ENCODE peak calls at places on chromosomes 12 and 14, in four cellular contexts. One of them, this sample, is unnamed.

GRCh38 chr12:89424846-89425245 is 72.5 kb upstream of the DUSP6 start:
- DNase-seq in nephron progenitor cell: no peak
- DNase-seq in mesothelial cell of epicardium: no peak
- DNase-seq in lower leg skin: no peak
- DNase-seq in this sample: no peak

GRCh38 chr12:122097641-122098364 is 19.2 kb downstream of the MLXIP start:
- DNase-seq in nephron progenitor cell: no peak
- DNase-seq in mesothelial cell of epicardium: no peak
- DNase-seq in lower leg skin: no peak
- DNase-seq in this sample: no peak

GRCh38 chr12:98743362-98743953 is 98.4 kb downstream of the APAF1 start:
- DNase-seq in nephron progenitor cell: peak
- DNase-seq in mesothelial cell of epicardium: no peak
- DNase-seq in lower leg skin: no peak
- DNase-seq in this sample: no peak

GRCh38 chr12:106170285-106170684 is 31.5 kb upstream of the NUAK1 start:
- DNase-seq in nephron progenitor cell: no peak
- DNase-seq in mesothelial cell of epicardium: no peak
- DNase-seq in lower leg skin: peak
- DNase-seq in this sample: no peak

GRCh38 chr14:24355009-24355408 is 13.0 kb upstream of the NFATC4 start:
- DNase-seq in nephron progenitor cell: no peak
- DNase-seq in mesothelial cell of epicardium: no peak
- DNase-seq in lower leg skin: no peak
- DNase-seq in this sample: no peak

GRCh38 chr12:48965447-48965846 is 6.1 kb downstream of the WNT10B start:
- DNase-seq in nephron progenitor cell: no peak
- DNase-seq in mesothelial cell of epicardium: no peak
- DNase-seq in lower leg skin: no peak
- DNase-seq in this sample: no peak

GRCh38 chr14:78902010-78902623 is 731.9 kb downstream of the NRXN3 start:
- DNase-seq in nephron progenitor cell: peak
- DNase-seq in mesothelial cell of epicardium: peak
- DNase-seq in lower leg skin: no peak
- DNase-seq in this sample: no peak

GRCh38 chr12:132171968-132172521 is 27.8 kb downstream of the NOC4L start:
- DNase-seq in nephron progenitor cell: no peak
- DNase-seq in mesothelial cell of epicardium: no peak
- DNase-seq in lower leg skin: no peak
- DNase-seq in this sample: no peak

GRCh38 chr12:19209636-19210035 is 80.1 kb downstream of the PLEKHA5 start:
- DNase-seq in nephron progenitor cell: no peak
- DNase-seq in mesothelial cell of epicardium: no peak
- DNase-seq in lower leg skin: no peak
- DNase-seq in this sample: no peak

GRCh38 chr12:30345735-30346445 is 349.8 kb downstream of the IPO8 start:
- DNase-seq in nephron progenitor cell: no peak
- DNase-seq in mesothelial cell of epicardium: no peak
- DNase-seq in lower leg skin: no peak
- DNase-seq in this sample: no peak

GRCh38 chr12:122888232-122888752 is 7.6 kb downstream of the VPS37B start:
- DNase-seq in nephron progenitor cell: no peak
- DNase-seq in mesothelial cell of epicardium: no peak
- DNase-seq in lower leg skin: peak
- DNase-seq in this sample: peak

GRCh38 chr14:25111061-25111601 is 61.2 kb upstream of the STXBP6 start:
- DNase-seq in nephron progenitor cell: no peak
- DNase-seq in mesothelial cell of epicardium: no peak
- DNase-seq in lower leg skin: peak
- DNase-seq in this sample: peak

GRCh38 chr12:8914716-8915526 is 612 bp downstream of the PHC1 start:
- DNase-seq in nephron progenitor cell: peak
- DNase-seq in mesothelial cell of epicardium: peak
- DNase-seq in lower leg skin: peak
- DNase-seq in this sample: peak

GRCh38 chr12:121786441-121786825 is 7.1 kb downstream of the RHOF start:
- DNase-seq in nephron progenitor cell: no peak
- DNase-seq in mesothelial cell of epicardium: no peak
- DNase-seq in lower leg skin: peak
- DNase-seq in this sample: peak

GRCh38 chr12:31560516-31560915 is 30.4 kb downstream of the DENND5B start:
- DNase-seq in nephron progenitor cell: no peak
- DNase-seq in mesothelial cell of epicardium: no peak
- DNase-seq in lower leg skin: no peak
- DNase-seq in this sample: no peak

GRCh38 chr12:95857151-95857550 is 1.6 kb upstream of the SNRPF start:
- DNase-seq in nephron progenitor cell: no peak
- DNase-seq in mesothelial cell of epicardium: no peak
- DNase-seq in lower leg skin: no peak
- DNase-seq in this sample: no peak

GRCh38 chr14:64388533-64389243 is 535 bp downstream of the MTHFD1 start:
- DNase-seq in nephron progenitor cell: peak
- DNase-seq in mesothelial cell of epicardium: no peak
- DNase-seq in lower leg skin: no peak
- DNase-seq in this sample: no peak

GRCh38 chr12:28963554-28963953 is 185.5 kb upstream of the FAR2 start:
- DNase-seq in nephron progenitor cell: no peak
- DNase-seq in mesothelial cell of epicardium: no peak
- DNase-seq in lower leg skin: no peak
- DNase-seq in this sample: no peak

GRCh38 chr12:117119592-117120198 is 20.5 kb upstream of the TESC start:
- DNase-seq in nephron progenitor cell: peak
- DNase-seq in mesothelial cell of epicardium: no peak
- DNase-seq in lower leg skin: no peak
- DNase-seq in this sample: no peak

GRCh38 chr12:98062464-98063245 is 452.7 kb upstream of the TMPO start:
- DNase-seq in nephron progenitor cell: no peak
- DNase-seq in mesothelial cell of epicardium: no peak
- DNase-seq in lower leg skin: no peak
- DNase-seq in this sample: no peak

GRCh38 chr14:35725934-35726333 is 83.2 kb downstream of the RALGAPA1 start:
- DNase-seq in nephron progenitor cell: no peak
- DNase-seq in mesothelial cell of epicardium: no peak
- DNase-seq in lower leg skin: no peak
- DNase-seq in this sample: no peak

GRCh38 chr12:41452838-41453237 is 264.7 kb downstream of the PDZRN4 start:
- DNase-seq in nephron progenitor cell: no peak
- DNase-seq in mesothelial cell of epicardium: no peak
- DNase-seq in lower leg skin: no peak
- DNase-seq in this sample: no peak

GRCh38 chr12:6264402-6265037 is 46.0 kb upstream of the PLEKHG6 start:
- DNase-seq in nephron progenitor cell: no peak
- DNase-seq in mesothelial cell of epicardium: no peak
- DNase-seq in lower leg skin: no peak
- DNase-seq in this sample: no peak

GRCh38 chr12:112463478-112463877 is 44.7 kb downstream of the PTPN11 start:
- DNase-seq in nephron progenitor cell: no peak
- DNase-seq in mesothelial cell of epicardium: no peak
- DNase-seq in lower leg skin: no peak
- DNase-seq in this sample: no peak

GRCh38 chr12:38898001-38898684 is 7.2 kb downstream of the CPNE8 start:
- DNase-seq in nephron progenitor cell: no peak
- DNase-seq in mesothelial cell of epicardium: no peak
- DNase-seq in lower leg skin: no peak
- DNase-seq in this sample: no peak

GRCh38 chr14:96225745-96226151 is 21.1 kb downstream of the BDKRB2 start:
- DNase-seq in nephron progenitor cell: peak
- DNase-seq in mesothelial cell of epicardium: peak
- DNase-seq in lower leg skin: no peak
- DNase-seq in this sample: no peak

GRCh38 chr12:32298917-32299316 is 100.4 kb upstream of the FGD4 start:
- DNase-seq in nephron progenitor cell: no peak
- DNase-seq in mesothelial cell of epicardium: no peak
- DNase-seq in lower leg skin: no peak
- DNase-seq in this sample: no peak

GRCh38 chr14:28785096-28785952 is 18.7 kb downstream of the FOXG1 start:
- DNase-seq in nephron progenitor cell: peak
- DNase-seq in mesothelial cell of epicardium: no peak
- DNase-seq in lower leg skin: no peak
- DNase-seq in this sample: no peak

GRCh38 chr12:1517007-1517406 is 77.4 kb downstream of the FBXL14 start:
- DNase-seq in nephron progenitor cell: peak
- DNase-seq in mesothelial cell of epicardium: no peak
- DNase-seq in lower leg skin: no peak
- DNase-seq in this sample: no peak
- TF ChIP-seq CTCF in nephron progenitor cell: peak
- TF ChIP-seq CTCF in mesothelial cell of epicardium: peak
- TF ChIP-seq CTCF in lower leg skin: no peak
- TF ChIP-seq CTCF in this sample: no peak

DNA sequence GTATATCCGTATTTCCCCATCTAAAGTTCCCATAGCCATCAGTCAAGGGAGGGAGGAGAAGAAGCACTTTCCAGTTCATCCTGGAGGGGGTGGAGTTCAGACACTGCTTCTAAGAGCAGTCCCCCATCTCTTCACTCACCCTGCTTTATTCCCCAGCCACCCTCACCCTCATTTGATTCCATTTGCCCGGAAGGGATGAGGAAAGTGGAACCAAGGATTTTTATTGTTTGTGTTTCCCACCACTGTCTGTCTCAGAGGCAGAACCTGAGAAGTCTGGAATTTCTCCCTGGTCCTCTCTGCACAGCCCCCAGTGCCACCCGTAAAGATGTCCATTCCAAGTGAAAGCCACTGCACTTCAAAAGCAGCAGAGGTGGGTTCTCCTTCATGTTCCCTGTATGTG is 134.2 kb upstream of the HIF1A start:
- DNase-seq in nephron progenitor cell: no peak
- DNase-seq in mesothelial cell of epicardium: no peak
- DNase-seq in lower leg skin: no peak
- DNase-seq in this sample: no peak
- TF ChIP-seq CTCF in nephron progenitor cell: no peak
- TF ChIP-seq CTCF in mesothelial cell of epicardium: no peak
- TF ChIP-seq CTCF in lower leg skin: no peak
- TF ChIP-seq CTCF in this sample: no peak

DNA sequence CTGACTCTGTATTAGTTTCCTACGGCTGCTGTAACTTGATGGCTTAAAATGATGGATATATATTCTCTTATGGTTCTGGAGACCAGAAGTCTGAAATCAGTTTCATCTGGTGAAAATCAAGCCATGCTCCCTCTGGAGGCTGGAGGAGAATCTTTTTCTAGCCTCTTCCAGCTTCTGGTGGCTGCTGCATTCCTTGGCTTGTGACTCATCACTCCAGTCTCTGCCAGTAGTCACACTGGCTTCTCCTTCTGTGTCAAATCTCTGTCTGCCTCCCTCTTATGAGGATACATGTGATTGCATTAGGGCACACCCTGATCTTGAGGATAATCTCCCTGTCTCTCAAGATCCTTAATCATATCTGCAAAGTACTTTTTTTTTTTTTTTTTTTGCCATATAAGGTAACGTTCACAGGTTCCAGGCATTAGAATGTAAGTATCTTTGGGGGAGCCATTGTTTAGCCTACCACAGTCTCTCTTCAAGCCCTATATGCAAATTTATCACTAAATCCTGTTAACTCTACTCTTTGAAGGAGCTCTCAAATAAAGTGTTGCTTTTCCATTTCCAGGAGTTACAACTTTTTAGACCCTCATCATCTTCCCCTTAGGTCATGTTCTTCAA is 17.8 kb downstream of the DNAL1 start:
- DNase-seq in nephron progenitor cell: no peak
- DNase-seq in mesothelial cell of epicardium: no peak
- DNase-seq in lower leg skin: peak
- DNase-seq in this sample: no peak
- TF ChIP-seq CTCF in nephron progenitor cell: no peak
- TF ChIP-seq CTCF in mesothelial cell of epicardium: no peak
- TF ChIP-seq CTCF in lower leg skin: no peak
- TF ChIP-seq CTCF in this sample: no peak

GRCh38 chr14:71720978-71721624 is 211.1 kb upstream of the RGS6 start:
- DNase-seq in nephron progenitor cell: peak
- DNase-seq in mesothelial cell of epicardium: no peak
- DNase-seq in lower leg skin: no peak
- DNase-seq in this sample: no peak
- TF ChIP-seq CTCF in nephron progenitor cell: peak
- TF ChIP-seq CTCF in mesothelial cell of epicardium: peak
- TF ChIP-seq CTCF in lower leg skin: no peak
- TF ChIP-seq CTCF in this sample: no peak

GRCh38 chr12:21607701-21608100 is 3.1 kb upstream of the GYS2 start:
- DNase-seq in nephron progenitor cell: no peak
- DNase-seq in mesothelial cell of epicardium: no peak
- DNase-seq in lower leg skin: no peak
- DNase-seq in this sample: no peak
- TF ChIP-seq CTCF in nephron progenitor cell: no peak
- TF ChIP-seq CTCF in mesothelial cell of epicardium: no peak
- TF ChIP-seq CTCF in lower leg skin: no peak
- TF ChIP-seq CTCF in this sample: no peak

DNA sequence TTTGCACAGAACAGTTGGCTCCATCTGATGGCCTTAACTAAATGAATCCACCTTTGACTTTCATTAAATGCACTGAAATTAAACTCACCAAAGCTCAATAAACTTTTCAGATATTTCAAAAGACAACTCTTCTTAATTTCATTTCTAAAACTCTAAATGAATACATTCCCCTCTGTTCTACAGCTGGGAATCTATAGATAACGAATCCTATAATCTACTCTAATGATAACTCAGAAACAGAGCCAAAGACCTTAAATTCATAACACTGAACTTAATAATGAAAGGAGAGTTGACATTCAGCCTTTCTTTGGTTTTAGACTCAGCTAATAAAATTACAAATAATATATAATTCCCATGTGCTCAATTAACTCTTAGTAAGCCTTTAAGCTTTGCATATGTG is 150.5 kb downstream of the KCNH5 start:
- DNase-seq in nephron progenitor cell: no peak
- DNase-seq in mesothelial cell of epicardium: no peak
- DNase-seq in lower leg skin: no peak
- DNase-seq in this sample: no peak
- TF ChIP-seq CTCF in nephron progenitor cell: no peak
- TF ChIP-seq CTCF in mesothelial cell of epicardium: no peak
- TF ChIP-seq CTCF in lower leg skin: no peak
- TF ChIP-seq CTCF in this sample: no peak

GRCh38 chr12:129200576-129200975 is 347.3 kb downstream of the GLT1D1 start:
- DNase-seq in nephron progenitor cell: no peak
- DNase-seq in mesothelial cell of epicardium: no peak
- DNase-seq in lower leg skin: no peak
- DNase-seq in this sample: no peak

GRCh38 chr12:129196927-129197326 is 343.6 kb downstream of the GLT1D1 start:
- DNase-seq in nephron progenitor cell: no peak
- DNase-seq in mesothelial cell of epicardium: no peak
- DNase-seq in lower leg skin: no peak
- DNase-seq in this sample: no peak

GRCh38 chr12:129193263-129193871 is 340.1 kb downstream of the GLT1D1 start:
- DNase-seq in nephron progenitor cell: peak
- DNase-seq in mesothelial cell of epicardium: no peak
- DNase-seq in lower leg skin: no peak
- DNase-seq in this sample: no peak

GRCh38 chr12:129190827-129191226 is 337.5 kb downstream of the GLT1D1 start:
- DNase-seq in nephron progenitor cell: peak
- DNase-seq in mesothelial cell of epicardium: no peak
- DNase-seq in lower leg skin: no peak
- DNase-seq in this sample: no peak

GRCh38 chr12:129195081-129195480 is 341.8 kb downstream of the GLT1D1 start:
- DNase-seq in nephron progenitor cell: no peak
- DNase-seq in mesothelial cell of epicardium: no peak
- DNase-seq in lower leg skin: no peak
- DNase-seq in this sample: no peak
- TF ChIP-seq CTCF in nephron progenitor cell: no peak
- TF ChIP-seq CTCF in mesothelial cell of epicardium: no peak
- TF ChIP-seq CTCF in lower leg skin: no peak
- TF ChIP-seq CTCF in this sample: no peak